ENCODE peak calls at places on chromosomes 4 and X, in five cellular contexts. One of them, this sample, is unnamed.

GRCh38 chr4:113979973-113980615 is 647 bp upstream of the ARSJ start:
- DNase-seq in GM23338: peak; percentile 82
- DNase-seq in CD4-positive, alpha-beta T cell: no peak
- DNase-seq in glutamatergic neuron: no peak
- DNase-seq in cardiac fibroblast: peak; percentile 41
- DNase-seq in this sample: no peak

GRCh38 chr4:29829067-29829466 is 891.1 kb upstream of the PCDH7 start:
- DNase-seq in GM23338: no peak
- DNase-seq in CD4-positive, alpha-beta T cell: no peak
- DNase-seq in glutamatergic neuron: no peak
- DNase-seq in cardiac fibroblast: no peak
- DNase-seq in this sample: no peak

GRCh38 chr4:151782296-151782695 is 21.5 kb upstream of the GATB start:
- DNase-seq in GM23338: no peak
- DNase-seq in CD4-positive, alpha-beta T cell: no peak
- DNase-seq in glutamatergic neuron: no peak
- DNase-seq in cardiac fibroblast: no peak
- DNase-seq in this sample: no peak

GRCh38 chr4:88659061-88659889 is 38.4 kb downstream of the NAP1L5 start:
- DNase-seq in GM23338: peak; percentile 81
- DNase-seq in CD4-positive, alpha-beta T cell: peak; percentile 20
- DNase-seq in glutamatergic neuron: no peak
- DNase-seq in cardiac fibroblast: peak; percentile 85
- DNase-seq in this sample: no peak

GRCh38 chr4:6230827-6231662 is 30.7 kb upstream of the JAKMIP1 start:
- DNase-seq in GM23338: no peak
- DNase-seq in CD4-positive, alpha-beta T cell: no peak
- DNase-seq in glutamatergic neuron: no peak
- DNase-seq in cardiac fibroblast: no peak
- DNase-seq in this sample: no peak

GRCh38 chrX:13081385-13082285 is 37.2 kb upstream of the FAM9C start:
- DNase-seq in GM23338: no peak
- DNase-seq in CD4-positive, alpha-beta T cell: no peak
- DNase-seq in glutamatergic neuron: no peak
- DNase-seq in cardiac fibroblast: no peak
- DNase-seq in this sample: no peak

GRCh38 chr4:159434496-159435241 is 331.8 kb downstream of the RAPGEF2 start:
- DNase-seq in GM23338: no peak
- DNase-seq in CD4-positive, alpha-beta T cell: no peak
- DNase-seq in glutamatergic neuron: no peak
- DNase-seq in cardiac fibroblast: peak; percentile 28
- DNase-seq in this sample: no peak

GRCh38 chr4:42361475-42361874 is 35.8 kb upstream of the SHISA3 start:
- DNase-seq in GM23338: no peak
- DNase-seq in CD4-positive, alpha-beta T cell: no peak
- DNase-seq in glutamatergic neuron: no peak
- DNase-seq in cardiac fibroblast: no peak
- DNase-seq in this sample: no peak

GRCh38 chrX:443676-444210 is 57.0 kb upstream of the PPP2R3B start:
- DNase-seq in GM23338: no peak
- DNase-seq in CD4-positive, alpha-beta T cell: no peak
- DNase-seq in glutamatergic neuron: no peak
- DNase-seq in cardiac fibroblast: no peak
- DNase-seq in this sample: no peak

GRCh38 chrX:46574941-46575381 is 1.4 kb downstream of the CHST7 start:
- DNase-seq in GM23338: peak; percentile 37
- DNase-seq in CD4-positive, alpha-beta T cell: peak; percentile 11
- DNase-seq in glutamatergic neuron: peak; percentile 33
- DNase-seq in cardiac fibroblast: no peak
- DNase-seq in this sample: peak; percentile 24

GRCh38 chr4:15182600-15183222 is 180.4 kb downstream of the CPEB2 start:
- DNase-seq in GM23338: no peak
- DNase-seq in CD4-positive, alpha-beta T cell: no peak
- DNase-seq in glutamatergic neuron: no peak
- DNase-seq in cardiac fibroblast: peak; percentile 89
- DNase-seq in this sample: no peak

GRCh38 chr4:187363453-187363852 is 632.1 kb upstream of the ZFP42 start:
- DNase-seq in GM23338: no peak
- DNase-seq in CD4-positive, alpha-beta T cell: no peak
- DNase-seq in glutamatergic neuron: no peak
- DNase-seq in cardiac fibroblast: no peak
- DNase-seq in this sample: no peak

DNA sequence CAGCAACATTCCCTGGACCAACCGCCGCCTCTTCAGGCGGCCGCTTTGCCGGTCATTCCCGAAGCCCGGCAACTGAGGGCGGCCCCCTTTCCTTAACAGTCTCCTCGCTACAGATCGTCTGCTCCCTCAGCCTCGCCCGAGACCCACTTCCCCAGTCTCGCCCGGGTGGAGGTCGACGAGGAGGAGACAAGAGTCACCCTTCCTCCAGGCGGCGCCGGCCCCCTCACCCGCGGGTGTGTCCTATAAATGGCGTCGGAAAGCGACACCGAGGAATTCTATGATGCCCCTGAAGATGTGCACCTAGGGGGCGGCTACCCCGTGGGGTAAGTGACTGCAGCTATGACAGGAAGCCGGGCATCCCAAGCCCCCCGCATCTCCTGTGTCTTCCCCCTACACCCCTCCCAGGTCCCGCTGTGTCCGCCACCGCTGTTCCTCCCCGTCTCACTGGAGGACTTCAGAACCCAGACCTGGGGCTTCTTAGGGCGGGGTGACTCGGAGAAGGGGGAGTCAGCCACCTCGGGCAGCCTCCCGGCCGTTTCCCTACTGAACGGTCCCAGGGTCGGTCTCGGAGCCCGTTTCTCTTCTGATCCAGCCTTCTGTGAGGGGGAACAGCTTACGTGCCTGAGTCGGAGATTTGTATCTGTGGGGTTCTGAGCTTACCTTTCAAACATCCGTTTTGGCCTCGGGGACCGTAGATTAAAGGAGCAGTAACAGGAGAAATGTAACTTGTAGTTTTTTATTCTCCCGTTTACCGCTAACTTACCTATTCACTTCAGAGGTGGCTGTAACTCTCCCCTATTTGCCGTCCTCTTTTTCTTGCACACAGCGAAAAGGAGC is 570 bp downstream of the WDR44 start:
- DNase-seq in GM23338: peak; percentile 36
- DNase-seq in CD4-positive, alpha-beta T cell: peak; percentile 51
- DNase-seq in glutamatergic neuron: peak; percentile 64
- DNase-seq in cardiac fibroblast: peak; percentile 18
- DNase-seq in this sample: peak; percentile 23
- TF ChIP-seq CTCF in GM23338: no peak
- TF ChIP-seq CTCF in CD4-positive, alpha-beta T cell: no peak
- TF ChIP-seq CTCF in glutamatergic neuron: no peak
- TF ChIP-seq CTCF in cardiac fibroblast: no peak
- TF ChIP-seq CTCF in this sample: peak; percentile 9

DNA sequence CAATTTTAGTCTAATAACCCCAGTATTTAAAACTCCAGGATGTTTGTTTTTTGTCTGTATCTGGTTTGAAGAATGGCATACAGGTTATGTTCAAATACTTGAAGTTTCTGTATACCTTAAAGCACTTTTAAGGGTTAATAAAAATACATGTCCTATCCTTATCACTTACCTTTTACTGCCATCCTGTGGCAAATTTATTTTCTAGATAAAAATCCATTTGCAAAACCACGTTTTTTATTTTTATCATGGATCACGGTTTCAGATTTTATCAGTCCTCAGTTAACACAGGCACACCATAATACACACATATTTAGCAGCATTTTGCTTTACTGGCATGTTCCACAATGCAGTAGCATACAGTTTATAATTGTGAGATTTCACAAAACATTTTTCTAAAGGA is 113.3 kb upstream of the H2AZ1 start:
- DNase-seq in GM23338: no peak
- DNase-seq in CD4-positive, alpha-beta T cell: no peak
- DNase-seq in glutamatergic neuron: no peak
- DNase-seq in cardiac fibroblast: peak; percentile 30
- DNase-seq in this sample: no peak
- TF ChIP-seq CTCF in GM23338: no peak
- TF ChIP-seq CTCF in CD4-positive, alpha-beta T cell: peak; percentile 28
- TF ChIP-seq CTCF in glutamatergic neuron: no peak
- TF ChIP-seq CTCF in cardiac fibroblast: no peak
- TF ChIP-seq CTCF in this sample: no peak

GRCh38 chr4:75892508-75892907 is 9.7 kb downstream of the PPEF2 start:
- DNase-seq in GM23338: peak; percentile 74
- DNase-seq in CD4-positive, alpha-beta T cell: no peak
- DNase-seq in glutamatergic neuron: no peak
- DNase-seq in cardiac fibroblast: no peak
- DNase-seq in this sample: no peak
- TF ChIP-seq CTCF in GM23338: peak; percentile 8
- TF ChIP-seq CTCF in CD4-positive, alpha-beta T cell: no peak
- TF ChIP-seq CTCF in glutamatergic neuron: peak; percentile 44
- TF ChIP-seq CTCF in cardiac fibroblast: peak; percentile 37
- TF ChIP-seq CTCF in this sample: peak; percentile 39

GRCh38 chrX:6021316-6022091 is 207.2 kb downstream of the NLGN4X start:
- DNase-seq in GM23338: peak; percentile 69
- DNase-seq in CD4-positive, alpha-beta T cell: peak; percentile 5
- DNase-seq in glutamatergic neuron: peak; percentile 48
- DNase-seq in cardiac fibroblast: peak; percentile 23
- DNase-seq in this sample: peak; percentile 56
- TF ChIP-seq CTCF in GM23338: peak; percentile 82
- TF ChIP-seq CTCF in CD4-positive, alpha-beta T cell: peak; percentile 33
- TF ChIP-seq CTCF in glutamatergic neuron: peak; percentile 70
- TF ChIP-seq CTCF in cardiac fibroblast: peak; percentile 48
- TF ChIP-seq CTCF in this sample: peak; percentile 86

GRCh38 chrX:119292445-119292844 is 56.4 kb downstream of the PGRMC1 start:
- DNase-seq in GM23338: peak; percentile 24
- DNase-seq in CD4-positive, alpha-beta T cell: no peak
- DNase-seq in glutamatergic neuron: no peak
- DNase-seq in cardiac fibroblast: no peak
- DNase-seq in this sample: no peak
- TF ChIP-seq CTCF in GM23338: peak; percentile 49
- TF ChIP-seq CTCF in CD4-positive, alpha-beta T cell: no peak
- TF ChIP-seq CTCF in glutamatergic neuron: no peak
- TF ChIP-seq CTCF in cardiac fibroblast: no peak
- TF ChIP-seq CTCF in this sample: no peak